ENCODE peak calls at places on chromosome 7, in four cellular contexts. Y, B, E and A are unnamed samples.

GRCh38 chr7:41029072-41029492 is 673.8 kb downstream of the INHBA start:
- DNase-seq in Y (peak), E (no peak), B (peak), A (no peak)

GRCh38 chr7:154598864-154599263 is 404.1 kb downstream of the PAXIP1 start:
- DNase-seq in B (no peak), E (no peak), Y (no peak), A (no peak)

GRCh38 chr7:35261476-35262285 is 7.8 kb upstream of the TBX20 start:
- DNase-seq in Y (no peak), B (no peak), E (peak), A (no peak)

GRCh38 chr7:122829962-122830361 is 56.3 kb downstream of the CADPS2 start:
- DNase-seq in B (no peak), E (no peak), Y (no peak), A (no peak)

GRCh38 chr7:91683823-91684222 is 196.7 kb downstream of the MTERF1 start:
- DNase-seq in E (no peak), Y (no peak), B (no peak), A (no peak)

GRCh38 chr7:101519324-101520017 is 109.6 kb downstream of the MYL10 start:
- DNase-seq in E (peak), Y (no peak), B (no peak), A (no peak)

GRCh38 chr7:42976371-42976770 is 44.2 kb downstream of the MRPL32 start:
- DNase-seq in B (no peak), E (no peak), Y (no peak), A (no peak)

GRCh38 chr7:16891338-16891737 is 9.6 kb upstream of the AGR3 start:
- DNase-seq in Y (peak), B (peak), E (no peak), A (peak)

GRCh38 chr7:20722941-20723340 is 63.7 kb downstream of the SP8 start:
- DNase-seq in E (no peak), B (no peak), Y (no peak), A (no peak)

GRCh38 chr7:42858570-42858969 is 53.3 kb downstream of the C7orf25 start:
- DNase-seq in B (no peak), Y (no peak), E (no peak), A (no peak)

GRCh38 chr7:12222889-12223579 is 11.9 kb downstream of the TMEM106B start:
- DNase-seq in Y (no peak), E (no peak), B (no peak), A (no peak)